ENCODE peak calls at places on chromosomes 6 and 20, in nine cellular contexts. R, A, N, G, C, Q, H, Z and F are unnamed samples. For H3K4me1, the result is how much of the 10 kb centered on the place peaks cover.

GRCh38 chr6:128368213-128369000 is 152.0 kb downstream of the PTPRK start:
- DNase-seq in R (no peak), A (peak), N (no peak), G (no peak), C (no peak), Q (no peak), H (no peak), Z (no peak), F (no peak)

GRCh38 chr20:20034486-20034885 is 17.3 kb downstream of the NAA20 start:
- DNase-seq in R (no peak), A (no peak), N (no peak), G (no peak), C (no peak), Q (no peak), H (no peak), Z (no peak), F (peak)

GRCh38 chr6:33993653-33994052 is 152.2 kb downstream of the GRM4 start:
- DNase-seq in R (no peak), A (no peak), N (no peak), G (no peak), C (no peak), Q (no peak), H (no peak), Z (peak), F (no peak)

GRCh38 chr20:37401930-37402675 is 56.2 kb downstream of the SRC start:
- DNase-seq in R (no peak), A (no peak), N (no peak), G (no peak), C (no peak), Q (no peak), H (no peak), Z (no peak), F (no peak)

GRCh38 chr6:158835616-158836221 is 16.6 kb upstream of the EZR start:
- DNase-seq in R (no peak), A (no peak), N (no peak), G (no peak), C (peak), Q (peak), H (peak), Z (peak), F (no peak)

GRCh38 chr20:5729348-5729747 is 20.9 kb upstream of the SHLD1 start:
- DNase-seq in R (no peak), A (no peak), N (no peak), G (no peak), C (no peak), Q (no peak), H (no peak), Z (no peak), F (no peak)

GRCh38 chr6:160139420-160139851 is 17.8 kb downstream of the SLC22A1 start:
- DNase-seq in R (no peak), A (peak), N (no peak), G (no peak), C (no peak), Q (no peak), H (peak), Z (no peak), F (no peak)

GRCh38 chr6:129015721-129016120 is 132.8 kb downstream of the LAMA2 start:
- DNase-seq in R (no peak), A (no peak), N (no peak), G (no peak), C (no peak), Q (no peak), H (no peak), Z (no peak), F (no peak)

GRCh38 chr6:28695671-28696537 is 170.2 kb downstream of the GPX5 start:
- DNase-seq in R (no peak), A (peak), N (no peak), G (no peak), C (no peak), Q (no peak), H (peak), Z (no peak), F (no peak)

GRCh38 chr20:41848180-41848579 is 230.0 kb upstream of the CHD6 start:
- DNase-seq in R (no peak), A (no peak), N (no peak), G (no peak), C (no peak), Q (no peak), H (no peak), Z (no peak), F (no peak)

GRCh38 chr6:35044771-35045275 is 96.3 kb downstream of the TCP11 start:
- DNase-seq in R (no peak), A (no peak), N (no peak), G (no peak), C (no peak), Q (no peak), H (peak), Z (no peak), F (no peak)

GRCh38 chr6:168319279-168320051 is at the start of gene DACT2:
- DNase-seq in R (no peak), A (no peak), N (no peak), G (no peak), C (no peak), Q (no peak), H (peak), Z (no peak), F (peak)

GRCh38 chr6:38524436-38525145 is 115.1 kb downstream of the BTBD9 start:
- DNase-seq in R (no peak), A (peak), N (no peak), G (no peak), C (no peak), Q (no peak), H (no peak), Z (no peak), F (no peak)

GRCh38 chr6:56618050-56618449 is 24.6 kb downstream of the DST start:
- DNase-seq in R (no peak), A (no peak), N (no peak), G (no peak), C (no peak), Q (no peak), H (no peak), Z (no peak), F (no peak)

GRCh38 chr6:156691018-156691417 is 86.2 kb upstream of the ARID1B start:
- DNase-seq in R (no peak), A (no peak), N (no peak), G (no peak), C (no peak), Q (no peak), H (no peak), Z (no peak), F (no peak)

GRCh38 chr6:84522135-84522535 is 242.3 kb downstream of the TBX18 start:
- DNase-seq in R (no peak), A (peak), N (no peak), G (no peak), C (no peak), Q (no peak), H (peak), Z (no peak), F (no peak)

GRCh38 chr6:144330588-144330987 is 45.5 kb downstream of the UTRN start:
- DNase-seq in R (no peak), A (no peak), N (no peak), G (no peak), C (no peak), Q (peak), H (no peak), Z (no peak), F (no peak)

GRCh38 chr6:43627008-43627825 is 1.8 kb downstream of the GTPBP2 start:
- DNase-seq in R (no peak), A (peak), N (peak), G (peak), C (no peak), Q (peak), H (peak), Z (no peak), F (peak)

GRCh38 chr20:61853073-61854005 is 212.3 kb downstream of the TAF4 start:
- DNase-seq in R (no peak), A (no peak), N (no peak), G (no peak), C (no peak), Q (no peak), H (no peak), Z (no peak), F (no peak)

GRCh38 chr20:57525328-57526053 is 551 bp upstream of the CTCFL start:
- DNase-seq in R (no peak), A (no peak), N (no peak), G (no peak), C (no peak), Q (no peak), H (no peak), Z (no peak), F (peak)

GRCh38 chr6:16624631-16625299 is 136.5 kb downstream of the ATXN1 start:
- DNase-seq in R (no peak), A (no peak), N (no peak), G (no peak), C (no peak), Q (no peak), H (no peak), Z (no peak), F (no peak)

GRCh38 chr6:94177429-94177828 is 758.1 kb upstream of the EPHA7 start:
- DNase-seq in R (no peak), A (no peak), N (no peak), G (no peak), C (no peak), Q (no peak), H (no peak), Z (no peak), F (no peak)

GRCh38 chr6:17710331-17710730 is 3.6 kb upstream of the NUP153 start:
- DNase-seq in R (no peak), A (peak), N (no peak), G (no peak), C (no peak), Q (no peak), H (no peak), Z (no peak), F (no peak)

GRCh38 chr6:141580988-141581387 is 551.7 kb upstream of the GJE1 start:
- DNase-seq in R (no peak), A (peak), N (no peak), G (no peak), C (no peak), Q (no peak), H (peak), Z (no peak), F (no peak)

GRCh38 chr20:9220874-9221547 is 152.1 kb downstream of the PLCB4 start:
- DNase-seq in R (no peak), A (peak), N (no peak), G (no peak), C (no peak), Q (no peak), H (peak), Z (no peak), F (no peak)

GRCh38 chr6:113246186-113246585 is 611.0 kb upstream of the MARCKS start:
- DNase-seq in R (no peak), A (peak), N (no peak), G (no peak), C (no peak), Q (no peak), H (no peak), Z (no peak), F (no peak)

GRCh38 chr6:131383421-131384411 is 189.3 kb upstream of the ARG1 start:
- DNase-seq in R (no peak), A (peak), N (no peak), G (no peak), C (no peak), Q (no peak), H (no peak), Z (peak), F (no peak)

GRCh38 chr20:17995967-17996819 is 27.4 kb downstream of the MGME1 start:
- DNase-seq in R (no peak), A (peak), N (peak), G (no peak), C (no peak), Q (peak), H (peak), Z (peak), F (peak)

GRCh38 chr20:61753196-61753942 is 312.3 kb downstream of the TAF4 start:
- DNase-seq in R (no peak), A (peak), N (no peak), G (peak), C (no peak), Q (no peak), H (peak), Z (no peak), F (no peak)

GRCh38 chr6:163806761-163807499 is 392.4 kb downstream of the QKI start:
- DNase-seq in R (no peak), A (peak), N (no peak), G (no peak), C (no peak), Q (no peak), H (no peak), Z (no peak), F (peak)

GRCh38 chr20:44993343-44993742 is 27.0 kb downstream of the STK4 start:
- DNase-seq in R (no peak), A (peak), N (no peak), G (no peak), C (no peak), Q (no peak), H (peak), Z (no peak), F (no peak)

GRCh38 chr20:37845878-37846277 is 57.0 kb upstream of the VSTM2L start:
- DNase-seq in R (no peak), A (no peak), N (no peak), G (no peak), C (no peak), Q (no peak), H (no peak), Z (no peak), F (no peak)

GRCh38 chr6:163725008-163725941 is 310.8 kb downstream of the QKI start:
- DNase-seq in R (no peak), A (no peak), N (no peak), G (no peak), C (no peak), Q (no peak), H (no peak), Z (peak), F (no peak)

GRCh38 chr6:111437573-111437972 is 45.4 kb downstream of the REV3L start:
- DNase-seq in R (no peak), A (no peak), N (no peak), G (no peak), C (no peak), Q (no peak), H (no peak), Z (no peak), F (no peak)

GRCh38 chr6:132228894-132229293 is 172.4 kb downstream of the MOXD1 start:
- DNase-seq in R (no peak), A (peak), N (no peak), G (no peak), C (no peak), Q (no peak), H (no peak), Z (no peak), F (no peak)

GRCh38 chr6:114342086-114342825 is 567 bp downstream of the HS3ST5 start:
- DNase-seq in R (no peak), A (no peak), N (no peak), G (peak), C (peak), Q (no peak), H (peak), Z (peak), F (peak)

GRCh38 chr6:32920610-32921188 is 20.1 kb downstream of the HLA-DMB start:
- DNase-seq in R (no peak), A (no peak), N (no peak), G (no peak), C (no peak), Q (no peak), H (no peak), Z (no peak), F (no peak)

GRCh38 chr20:43586641-43587040 is 4.1 kb upstream of the IFT52 start:
- DNase-seq in R (no peak), A (no peak), N (no peak), G (no peak), C (no peak), Q (no peak), H (no peak), Z (peak), F (peak)

GRCh38 chr20:32241807-32242206 is 34.1 kb downstream of the POFUT1 start:
- DNase-seq in R (no peak), A (no peak), N (no peak), G (no peak), C (no peak), Q (no peak), H (no peak), Z (peak), F (no peak)

GRCh38 chr20:32238483-32239425 is 31.1 kb downstream of the POFUT1 start:
- DNase-seq in R (no peak), A (no peak), N (no peak), G (no peak), C (no peak), Q (no peak), H (no peak), Z (peak), F (no peak)

GRCh38 chr20:32236819-32237218 is 29.1 kb downstream of the POFUT1 start:
- DNase-seq in R (no peak), A (no peak), N (no peak), G (no peak), C (no peak), Q (no peak), H (no peak), Z (no peak), F (no peak)

GRCh38 chr20:32237419-32237818 is 29.7 kb downstream of the POFUT1 start:
- DNase-seq in R (no peak), A (no peak), N (no peak), G (no peak), C (no peak), Q (no peak), H (no peak), Z (no peak), F (no peak)

GRCh38 chr20:32240220-32240619 is 32.5 kb downstream of the POFUT1 start:
- DNase-seq in R (no peak), A (no peak), N (no peak), G (no peak), C (no peak), Q (no peak), H (no peak), Z (no peak), F (no peak)
- TF ChIP-seq CTCF in R (no peak), A (no peak), N (no peak), G (no peak), C (no peak), Q (no peak), H (no peak), Z (no peak), F (no peak)

DNA sequence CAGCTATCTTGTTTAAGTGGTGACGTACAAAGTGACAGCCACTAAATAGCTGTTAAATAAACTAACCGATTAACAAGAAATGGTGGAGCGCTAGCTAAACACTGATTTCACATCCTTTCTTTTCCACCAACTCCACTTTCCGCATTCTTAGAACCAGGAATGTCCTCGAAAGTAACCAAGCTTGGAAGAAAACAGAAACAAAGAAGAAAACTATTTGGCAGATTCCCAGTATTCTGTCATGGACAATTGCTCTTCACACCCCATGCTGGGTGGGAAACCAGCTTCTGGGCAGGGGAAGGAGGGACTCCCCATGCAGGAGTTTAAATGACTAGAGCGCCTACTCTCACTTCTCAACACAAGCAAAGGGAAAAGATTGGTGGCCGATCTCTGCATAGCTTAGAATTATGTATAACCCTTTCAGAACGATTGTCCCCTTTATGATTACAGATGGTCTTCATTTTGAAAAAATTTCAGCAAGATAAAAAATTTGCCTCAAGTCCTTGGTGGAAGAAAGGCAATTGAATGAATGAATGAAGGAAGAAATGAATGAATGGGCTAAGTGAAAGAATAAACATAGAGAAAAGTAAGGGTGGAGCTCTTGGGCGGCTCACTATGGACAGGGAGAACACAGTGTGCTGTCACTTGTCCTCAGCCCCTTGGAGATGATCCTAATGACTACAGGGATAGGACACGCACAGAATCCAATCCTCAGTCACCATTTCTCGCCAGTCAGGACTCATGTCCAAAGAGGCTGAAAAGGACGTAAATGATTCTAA is 148.7 kb upstream of the NEDD9 start:
- DNase-seq in R (no peak), A (peak), N (no peak), G (no peak), C (no peak), Q (no peak), H (no peak), Z (no peak), F (no peak)
- H3K4me3 ChIP-seq in R (peak), A (no peak), N (no peak), G (no peak), C (no peak), Q (peak), H (no peak), Z (peak), F (no peak)

GRCh38 chr20:63731410-63731809 is 5.1 kb upstream of the LIME1 start:
- DNase-seq in R (no peak), A (no peak), N (no peak), G (no peak), C (no peak), Q (no peak), H (no peak), Z (no peak), F (no peak)

GRCh38 chr20:63733579-63734081 is 2.8 kb upstream of the LIME1 start:
- DNase-seq in R (no peak), A (no peak), N (no peak), G (no peak), C (no peak), Q (no peak), H (no peak), Z (no peak), F (no peak)

GRCh38 chr20:63734111-63734945 is 2.1 kb upstream of the LIME1 start:
- DNase-seq in R (no peak), A (no peak), N (no peak), G (no peak), C (no peak), Q (no peak), H (no peak), Z (no peak), F (no peak)

GRCh38 chr20:63732118-63733095 is 4.1 kb upstream of the LIME1 start:
- DNase-seq in R (no peak), A (no peak), N (no peak), G (no peak), C (no peak), Q (no peak), H (no peak), Z (no peak), F (no peak)

GRCh38 chr20:63733117-63733516 is 3.3 kb upstream of the LIME1 start:
- DNase-seq in R (no peak), A (no peak), N (no peak), G (no peak), C (no peak), Q (no peak), H (no peak), Z (no peak), F (no peak)
- H3K4me1 ChIP-seq in R (half or more), A (under half), N (under half), G (under half), C (under half), Q (under half), H (under half), Z (half or more), F (under half)

GRCh38 chr6:76347539-76347938 is 275.1 kb upstream of the IMPG1 start:
- DNase-seq in R (no peak), A (no peak), N (no peak), G (no peak), C (no peak), Q (no peak), H (no peak), Z (no peak), F (no peak)

GRCh38 chr6:76351275-76351674 is 278.8 kb upstream of the IMPG1 start:
- DNase-seq in R (no peak), A (no peak), N (no peak), G (no peak), C (no peak), Q (no peak), H (peak), Z (no peak), F (no peak)
- TF ChIP-seq CTCF in R (no peak), A (no peak), N (no peak), G (peak), C (peak), Q (no peak), H (no peak), Z (no peak), F (no peak)

GRCh38 chr6:89909991-89910390 is 15.7 kb downstream of the GJA10 start:
- DNase-seq in R (no peak), A (no peak), N (no peak), G (no peak), C (no peak), Q (no peak), H (no peak), Z (no peak), F (no peak)
- H3K4me3 ChIP-seq in R (no peak), A (no peak), N (no peak), G (no peak), C (no peak), Q (no peak), H (no peak), Z (no peak), F (no peak)

GRCh38 chr6:166691741-166692140 is 64.7 kb upstream of the RPS6KA2 start:
- DNase-seq in R (no peak), A (no peak), N (peak), G (no peak), C (no peak), Q (no peak), H (no peak), Z (no peak), F (no peak)
- H3K4me1 ChIP-seq in R (under half), A (under half), N (under half), G (under half), C (under half), Q (under half), H (under half), Z (under half), F (under half)

GRCh38 chr6:135087403-135087802 is 32.8 kb upstream of the HBS1L start:
- DNase-seq in R (no peak), A (no peak), N (no peak), G (no peak), C (no peak), Q (no peak), H (no peak), Z (no peak), F (no peak)
- TF ChIP-seq CTCF in R (no peak), A (no peak), N (no peak), G (no peak), C (no peak), Q (no peak), H (peak), Z (no peak), F (no peak)

GRCh38 chr20:24134930-24135329 is 146.4 kb upstream of the GGTLC1 start:
- DNase-seq in R (no peak), A (no peak), N (no peak), G (no peak), C (no peak), Q (no peak), H (no peak), Z (no peak), F (no peak)
- H3K4me3 ChIP-seq in R (no peak), A (no peak), N (no peak), G (no peak), C (no peak), Q (no peak), H (no peak), Z (no peak), F (no peak)

GRCh38 chr6:52399511-52400315 is 20.4 kb upstream of the EFHC1 start:
- DNase-seq in R (no peak), A (peak), N (no peak), G (no peak), C (no peak), Q (no peak), H (peak), Z (no peak), F (peak)
- H3K4me1 ChIP-seq in R (half or more), A (under half), N (under half), G (under half), C (under half), Q (under half), H (under half), Z (under half), F (under half)

GRCh38 chr20:4449977-4450715 is 271.6 kb upstream of the PRND start:
- DNase-seq in R (no peak), A (peak), N (no peak), G (no peak), C (no peak), Q (peak), H (peak), Z (no peak), F (peak)
- TF ChIP-seq CTCF in R (no peak), A (peak), N (no peak), G (no peak), C (no peak), Q (no peak), H (peak), Z (peak), F (no peak)